ENCODE peak calls at places on chromosomes 4 and X, in ten cellular contexts. N is SK-N-SH, R is HL-60, S is endothelial cell of umbilical vein, B is breast epithelium, X is stomach, J is Panc1, D is GM23338, K is suprapubic skin, V is SK-N-MC. L is an unnamed sample.

GRCh38 chrX:103554687-103555417 is 30.5 kb upstream of the TCEAL4 start:
- DNase-seq in N (peak), R (peak), S (peak), B (no peak), X (peak), J (no peak), D (peak), K (no peak), V (no peak), L (no peak)

GRCh38 chr4:104641427-104641826 is 146.7 kb upstream of the CXXC4 start:
- DNase-seq in N (no peak), R (no peak), S (no peak), B (no peak), X (no peak), J (no peak), D (no peak), K (no peak), V (no peak), L (no peak)

GRCh38 chrX:110081740-110082139 is 78.8 kb downstream of the TMEM164 start:
- DNase-seq in N (no peak), R (no peak), S (peak), B (no peak), X (peak), J (no peak), D (no peak), K (no peak), V (no peak), L (no peak)

GRCh38 chrX:54492340-54492739 is 3.7 kb downstream of the FGD1 start:
- DNase-seq in N (no peak), R (no peak), S (peak), B (no peak), X (no peak), J (no peak), D (no peak), K (no peak), V (no peak), L (no peak)

GRCh38 chr4:174244441-174244840 is 39.0 kb downstream of the FBXO8 start:
- DNase-seq in N (no peak), R (no peak), S (no peak), B (no peak), X (no peak), J (no peak), D (no peak), K (no peak), V (no peak), L (no peak)

GRCh38 chr4:24771241-24771640 is 24.1 kb upstream of the SOD3 start:
- DNase-seq in N (no peak), R (no peak), S (no peak), B (no peak), X (no peak), J (no peak), D (no peak), K (no peak), V (no peak), L (no peak)

GRCh38 chr4:11730545-11730944 is 301.9 kb upstream of the HS3ST1 start:
- DNase-seq in N (no peak), R (no peak), S (no peak), B (no peak), X (no peak), J (no peak), D (no peak), K (no peak), V (no peak), L (no peak)

GRCh38 chr4:137414802-137415201 is 117.5 kb downstream of the PCDH18 start:
- DNase-seq in N (no peak), R (no peak), S (no peak), B (no peak), X (no peak), J (no peak), D (no peak), K (no peak), V (no peak), L (no peak)

GRCh38 chrX:109774706-109775105 is 41.6 kb upstream of the ACSL4 start:
- DNase-seq in N (no peak), R (peak), S (no peak), B (no peak), X (no peak), J (peak), D (peak), K (no peak), V (no peak), L (no peak)

GRCh38 chrX:9144643-9145290 is 110.8 kb upstream of the FAM9B start:
- DNase-seq in N (no peak), R (no peak), S (no peak), B (no peak), X (no peak), J (no peak), D (no peak), K (no peak), V (peak), L (no peak)

GRCh38 chr4:93828332-93828829 is at the start of gene ATOH1:
- DNase-seq in N (peak), R (no peak), S (no peak), B (no peak), X (no peak), J (no peak), D (peak), K (no peak), V (no peak), L (no peak)

GRCh38 chr4:184746532-184746870 is 12.6 kb upstream of the CENPU start:
- DNase-seq in N (no peak), R (no peak), S (no peak), B (no peak), X (peak), J (no peak), D (peak), K (no peak), V (no peak), L (peak)

GRCh38 chr4:147094228-147094627 is 148.6 kb upstream of the TTC29 start:
- DNase-seq in N (no peak), R (no peak), S (no peak), B (no peak), X (no peak), J (no peak), D (peak), K (no peak), V (no peak), L (no peak)

GRCh38 chr4:88880001-88880400 is 177.0 kb downstream of the FAM13A start:
- DNase-seq in N (no peak), R (no peak), S (no peak), B (no peak), X (no peak), J (no peak), D (no peak), K (no peak), V (no peak), L (no peak)

GRCh38 chrX:153954618-153955450 is 10.4 kb upstream of the RENBP start:
- DNase-seq in N (no peak), R (no peak), S (no peak), B (no peak), X (no peak), J (no peak), D (no peak), K (no peak), V (no peak), L (no peak)
- TF ChIP-seq POLR2AphosphoS5 in N (no peak), R (no peak), S (no peak), B (no peak), X (no peak), J (no peak), D (no peak), K (no peak), V (no peak), L (no peak)

GRCh38 chr4:10108391-10108790 is 8.2 kb downstream of the WDR1 start:
- DNase-seq in N (no peak), R (no peak), S (no peak), B (no peak), X (no peak), J (no peak), D (no peak), K (no peak), V (no peak), L (no peak)
- H3K4me3 ChIP-seq in N (no peak), R (no peak), S (no peak), B (no peak), X (no peak), J (no peak), D (no peak), K (no peak), V (no peak), L (no peak)

GRCh38 chr4:123987408-123987807 is 590.8 kb downstream of the SPRY1 start:
- DNase-seq in N (no peak), R (no peak), S (peak), B (no peak), X (no peak), J (no peak), D (no peak), K (no peak), V (no peak), L (no peak)
- H3K27ac ChIP-seq in N (peak), R (no peak), S (peak), B (no peak), X (no peak), J (no peak), D (no peak), K (peak), V (no peak), L (no peak)

DNA sequence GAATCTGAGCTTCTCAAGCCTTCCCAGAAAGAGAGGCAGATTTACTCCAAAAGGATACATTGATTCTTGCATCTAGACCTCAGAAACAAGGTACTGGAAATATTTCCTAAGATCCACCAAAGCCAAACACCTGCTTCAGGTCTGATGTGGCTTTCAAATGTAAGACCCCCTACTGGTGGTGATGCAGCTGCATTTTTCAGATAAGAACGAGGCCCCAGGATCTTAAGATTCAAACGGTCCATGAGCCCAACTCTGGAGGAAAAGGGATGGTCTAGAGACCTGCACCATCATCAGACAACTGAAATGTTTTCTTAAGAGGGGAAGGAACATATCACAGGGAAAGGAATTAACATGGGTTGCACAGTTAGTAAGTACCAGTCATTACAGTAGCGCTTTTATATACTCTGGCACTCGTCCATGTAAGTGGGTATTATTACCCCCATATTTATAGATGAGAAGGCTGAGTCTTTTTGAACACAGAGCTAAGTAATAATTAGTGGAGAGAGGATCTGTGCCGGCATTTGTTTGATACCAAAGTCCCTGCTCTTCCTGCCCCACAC is 73.7 kb downstream of the LEF1 start:
- DNase-seq in N (no peak), R (no peak), S (no peak), B (no peak), X (no peak), J (no peak), D (no peak), K (no peak), V (no peak), L (no peak)
- TF ChIP-seq POLR2AphosphoS5 in N (no peak), R (no peak), S (no peak), B (no peak), X (no peak), J (no peak), D (no peak), K (no peak), V (no peak), L (no peak)

GRCh38 chr4:2366252-2367192 is 51.9 kb downstream of the ZFYVE28 start:
- DNase-seq in N (no peak), R (no peak), S (no peak), B (peak), X (no peak), J (no peak), D (no peak), K (no peak), V (no peak), L (no peak)

GRCh38 chr4:2365913-2366210 is 52.6 kb downstream of the ZFYVE28 start:
- DNase-seq in N (no peak), R (no peak), S (no peak), B (peak), X (no peak), J (no peak), D (no peak), K (no peak), V (no peak), L (no peak)

GRCh38 chr4:2364654-2365053 is 53.8 kb downstream of the ZFYVE28 start:
- DNase-seq in N (no peak), R (no peak), S (no peak), B (peak), X (peak), J (no peak), D (no peak), K (peak), V (no peak), L (no peak)

GRCh38 chr4:2363951-2364653 is 54.3 kb downstream of the ZFYVE28 start:
- DNase-seq in N (no peak), R (no peak), S (no peak), B (peak), X (no peak), J (no peak), D (no peak), K (peak), V (no peak), L (no peak)

DNA sequence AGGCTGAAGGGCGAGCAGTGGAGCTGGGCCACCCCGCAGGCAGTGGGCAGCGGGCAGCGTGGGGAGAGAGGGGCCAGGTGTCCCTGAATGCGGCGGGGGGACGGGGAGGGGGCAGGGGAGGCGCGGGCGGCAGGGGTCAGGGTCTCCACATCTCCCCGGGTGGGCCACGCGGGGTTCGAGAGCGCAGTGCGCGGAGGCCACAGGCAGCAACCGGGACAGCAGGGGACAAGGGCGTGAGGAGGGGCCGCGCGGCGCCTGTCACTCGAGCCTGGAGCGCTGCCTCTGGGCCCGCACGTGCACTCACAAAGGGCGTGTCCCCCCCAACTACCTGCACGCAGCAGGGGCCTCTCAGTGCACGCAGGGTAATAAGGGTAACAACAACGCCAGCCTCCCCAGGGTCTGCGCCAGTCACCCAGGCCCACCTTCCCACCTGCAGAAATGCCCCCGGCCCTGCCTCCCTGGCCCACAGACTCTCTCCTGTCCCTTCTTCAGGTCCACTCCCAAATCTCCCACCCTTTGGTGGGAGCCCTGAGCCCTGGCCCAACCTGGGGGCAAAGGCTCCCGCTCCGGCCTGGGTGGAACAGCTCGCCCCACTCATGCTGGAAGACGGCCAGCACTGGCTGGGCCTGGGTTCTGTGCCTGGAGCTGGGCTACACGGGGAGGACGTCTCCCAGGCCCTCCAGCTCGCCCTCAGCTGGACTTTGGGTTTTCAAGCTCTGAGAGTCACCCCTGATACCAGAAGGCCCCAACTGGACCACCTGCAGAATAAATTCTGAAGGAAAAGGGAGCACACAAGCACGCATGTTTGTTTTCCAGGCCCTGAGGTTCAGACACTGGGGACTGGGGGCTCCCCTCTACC is 53.2 kb downstream of the ZFYVE28 start:
- DNase-seq in N (no peak), R (no peak), S (no peak), B (peak), X (no peak), J (no peak), D (peak), K (peak), V (no peak), L (no peak)
- H3K4me3 ChIP-seq in N (no peak), R (no peak), S (no peak), B (peak), X (peak), J (no peak), D (no peak), K (peak), V (no peak), L (peak)

GRCh38 chrX:154074199-154074598 is 23.3 kb downstream of the MECP2 start:
- DNase-seq in N (no peak), R (no peak), S (peak), B (no peak), X (no peak), J (no peak), D (peak), K (no peak), V (no peak), L (no peak)
- H3K27ac ChIP-seq in N (no peak), R (no peak), S (peak), B (no peak), X (no peak), J (peak), D (peak), K (no peak), V (no peak), L (no peak)

GRCh38 chr4:99084595-99084994 is 4.0 kb downstream of the ADH5 start:
- DNase-seq in N (no peak), R (no peak), S (no peak), B (no peak), X (no peak), J (no peak), D (no peak), K (no peak), V (no peak), L (no peak)

GRCh38 chr4:99091174-99091573 is 2.6 kb upstream of the ADH5 start:
- DNase-seq in N (no peak), R (no peak), S (no peak), B (no peak), X (no peak), J (no peak), D (no peak), K (no peak), V (no peak), L (no peak)

GRCh38 chr4:99088485-99089365 is at the start of gene ADH5:
- DNase-seq in N (peak), R (peak), S (peak), B (peak), X (peak), J (no peak), D (peak), K (peak), V (peak), L (peak)

GRCh38 chr4:99090511-99090910 is 1.9 kb upstream of the ADH5 start:
- DNase-seq in N (no peak), R (no peak), S (no peak), B (no peak), X (no peak), J (no peak), D (no peak), K (no peak), V (no peak), L (no peak)

GRCh38 chr4:99087887-99088484 is 602 bp downstream of the ADH5 start:
- DNase-seq in N (peak), R (peak), S (peak), B (peak), X (peak), J (no peak), D (peak), K (peak), V (no peak), L (no peak)
- TF ChIP-seq POLR2AphosphoS5 in N (no peak), R (no peak), S (no peak), B (peak), X (peak), J (no peak), D (no peak), K (no peak), V (no peak), L (peak)

GRCh38 chr4:155952546-155952945 is 1.1 kb downstream of the CTSO start:
- DNase-seq in N (no peak), R (no peak), S (peak), B (no peak), X (no peak), J (no peak), D (no peak), K (no peak), V (no peak), L (no peak)
- H3K4me3 ChIP-seq in N (no peak), R (no peak), S (peak), B (peak), X (peak), J (no peak), D (no peak), K (peak), V (no peak), L (peak)